ENCODE peak calls at places on chromosomes 2 and 18, in seven cellular contexts. W is stomach, O is endothelial cell of umbilical vein, B is GM23338, C is spleen, D is suprapubic skin, F is HL-60. R is an unnamed sample.
A peak's percentile ranks its signal among the peaks of the same experiment; 100 is the strongest.

GRCh38 chr2:86786001-86786536 is 4.6 kb downstream of the CD8A start:
- DNase-seq in W (no peak), O (no peak), B (no peak), C (no peak), D (no peak), F (no peak), R (no peak)

GRCh38 chr2:176285321-176285720 is 16.1 kb downstream of the MTX2 start:
- DNase-seq in W (no peak), O (no peak), B (no peak), C (no peak), D (no peak), F (no peak), R (no peak)

GRCh38 chr2:6937157-6937556 is 19.9 kb downstream of the RNF144A start:
- DNase-seq in W (no peak), O (no peak), B (no peak), C (no peak), D (peak; percentile 16), F (no peak), R (no peak)

GRCh38 chr2:199979841-199980628 is 24.7 kb downstream of the MAIP1 start:
- DNase-seq in W (peak; percentile 87), O (peak; percentile 91), B (peak; percentile 95), C (peak; percentile 92), D (peak; percentile 92), F (no peak), R (peak; percentile 65)

GRCh38 chr2:127448526-127448925 is 30.3 kb downstream of the PROC start:
- DNase-seq in W (no peak), O (no peak), B (no peak), C (no peak), D (no peak), F (no peak), R (no peak)

GRCh38 chr2:111157798-111158197 is 37.1 kb downstream of the BCL2L11 start:
- DNase-seq in W (no peak), O (no peak), B (no peak), C (no peak), D (no peak), F (no peak), R (no peak)

GRCh38 chr2:161139098-161139987 is 20.9 kb upstream of the TANK start:
- DNase-seq in W (no peak), O (peak; percentile 64), B (no peak), C (no peak), D (no peak), F (no peak), R (no peak)

GRCh38 chr2:10079931-10080535 is at the start of gene CYS1:
- DNase-seq in W (no peak), O (no peak), B (peak; percentile 69), C (no peak), D (no peak), F (no peak), R (no peak)

GRCh38 chr2:173075781-173076556 is at the start of gene MAP3K20:
- DNase-seq in W (peak; percentile 73), O (peak; percentile 70), B (peak; percentile 75), C (peak; percentile 94), D (peak; percentile 92), F (peak; percentile 48), R (peak; percentile 70)

GRCh38 chr2:33033524-33034150 is 86.9 kb downstream of the LTBP1 start:
- DNase-seq in W (no peak), O (peak; percentile 67), B (peak; percentile 32), C (no peak), D (no peak), F (no peak), R (no peak)

GRCh38 chr2:38284971-38285370 is 92.1 kb downstream of the ATL2 start:
- DNase-seq in W (no peak), O (no peak), B (no peak), C (no peak), D (no peak), F (no peak), R (no peak)

GRCh38 chr18:44564922-44565321 is 115.8 kb upstream of the SETBP1 start:
- DNase-seq in W (no peak), O (no peak), B (peak; percentile 24), C (no peak), D (no peak), F (no peak), R (no peak)

GRCh38 chr18:38933322-38933721 is 1367.7 kb upstream of the CELF4 start:
- DNase-seq in W (no peak), O (no peak), B (no peak), C (no peak), D (no peak), F (no peak), R (no peak)

DNA sequence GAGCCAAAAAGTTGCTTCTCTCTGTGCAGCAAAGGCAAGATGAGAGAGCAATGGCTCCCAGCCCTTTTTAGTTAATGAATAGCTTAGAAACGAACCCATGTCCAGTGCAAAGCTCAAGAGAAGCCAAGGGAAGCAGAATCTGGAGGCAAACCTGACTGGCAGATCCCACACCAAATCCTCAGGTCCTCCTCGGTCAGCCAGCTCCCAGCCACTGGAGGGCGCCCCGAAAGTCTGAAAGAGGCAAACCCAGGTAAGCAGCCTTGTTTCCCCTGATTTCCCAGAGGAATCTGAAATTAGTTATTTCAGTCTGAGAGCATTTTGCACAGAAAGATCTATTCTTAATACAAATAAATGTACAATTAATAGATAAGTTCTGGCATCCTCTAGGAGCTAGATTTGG is 71.3 kb upstream of the PID1 start:
- DNase-seq in W (peak; percentile 40), O (no peak), B (peak; percentile 86), C (no peak), D (no peak), F (no peak), R (no peak)
- TF ChIP-seq POLR2AphosphoS5 in W (no peak), O (no peak), B (no peak), C (no peak), D (no peak), F (no peak), R (no peak)

GRCh38 chr2:121519153-121519552 is 11.5 kb upstream of the RNU4ATAC start:
- DNase-seq in W (no peak), O (no peak), B (no peak), C (no peak), D (no peak), F (no peak), R (no peak)
- H3K27ac ChIP-seq in W (no peak overlapping the region), O (no peak overlapping the region), B (no peak overlapping the region), C (no peak overlapping the region), D (peak overlapping the region; percentile 59), F (no peak overlapping the region), R (no peak overlapping the region)

DNA sequence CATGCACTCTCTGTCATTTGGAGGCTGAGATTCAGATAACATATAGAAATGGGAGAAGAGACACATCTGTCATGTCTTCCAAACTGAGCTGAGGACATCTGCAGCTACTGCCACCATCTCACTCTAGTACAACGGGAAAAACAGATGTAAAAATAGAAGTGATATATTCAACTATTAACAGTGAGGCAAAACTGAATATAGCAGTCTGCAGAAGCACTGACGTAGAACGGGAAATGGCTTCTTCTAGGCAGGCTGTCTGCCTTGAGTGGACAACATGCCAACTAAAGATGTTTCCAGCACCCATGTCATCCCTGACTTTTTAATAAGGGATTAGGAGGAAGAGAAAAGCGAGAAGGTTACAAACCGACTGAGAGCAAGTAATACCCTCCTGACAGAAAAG is 51.6 kb downstream of the MRPL33 start:
- DNase-seq in W (no peak), O (no peak), B (no peak), C (no peak), D (no peak), F (no peak), R (no peak)
- TF ChIP-seq POLR2AphosphoS5 in W (no peak), O (no peak), B (no peak), C (no peak), D (no peak), F (no peak), R (no peak)

DNA sequence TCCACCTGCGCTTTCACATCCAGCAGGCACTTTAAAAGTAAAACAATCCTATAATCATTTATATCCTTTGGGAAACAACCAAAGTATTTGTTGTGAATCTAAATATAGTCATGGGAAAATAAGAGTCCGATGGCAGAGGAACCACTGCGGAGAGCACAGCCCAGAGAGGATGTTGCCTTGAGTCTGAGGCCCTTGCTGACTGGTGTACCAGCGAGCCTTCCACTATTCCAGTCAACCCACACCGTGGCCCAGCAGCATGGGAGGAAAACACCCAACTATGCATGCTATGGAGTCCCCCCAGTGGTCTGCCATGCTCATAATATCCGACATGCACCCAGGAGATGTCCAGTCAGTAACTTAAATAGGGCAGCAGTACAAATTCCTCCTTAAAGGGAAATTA is 21.6 kb downstream of the KANSL3 start:
- DNase-seq in W (no peak), O (no peak), B (no peak), C (no peak), D (no peak), F (no peak), R (no peak)
- H3K27ac ChIP-seq in W (no peak overlapping the region), O (peak overlapping the region; percentile 15), B (no peak overlapping the region), C (no peak overlapping the region), D (peak overlapping the region; percentile 49), F (no peak overlapping the region), R (no peak overlapping the region)

GRCh38 chr2:44245068-44245861 is 30.0 kb upstream of the SLC3A1 start:
- DNase-seq in W (no peak), O (no peak), B (peak; percentile 21), C (no peak), D (no peak), F (peak; percentile 29), R (no peak)
- TF ChIP-seq POLR2AphosphoS5 in W (peak; percentile 77), O (no peak), B (no peak), C (no peak), D (no peak), F (no peak), R (no peak)

GRCh38 chr2:69013837-69014796 is 1.1 kb downstream of the ANTXR1 start:
- DNase-seq in W (no peak), O (peak; percentile 27), B (peak; percentile 43), C (no peak), D (no peak), F (no peak), R (no peak)
- H3K27ac ChIP-seq in W (peak overlapping the region; percentile 27), O (no peak overlapping the region), B (peak overlapping the region; percentile 5), C (peak overlapping the region; percentile 4), D (peak overlapping the region; percentile 79), F (no peak overlapping the region), R (peak overlapping the region; percentile 92)

GRCh38 chr18:13138822-13139139 is 79.8 kb upstream of the LDLRAD4 start:
- DNase-seq in W (no peak), O (no peak), B (no peak), C (no peak), D (no peak), F (no peak), R (no peak)

GRCh38 chr18:13139885-13140450 is 78.6 kb upstream of the LDLRAD4 start:
- DNase-seq in W (no peak), O (no peak), B (no peak), C (no peak), D (no peak), F (no peak), R (no peak)

GRCh38 chr18:13136689-13137040 is 81.9 kb upstream of the LDLRAD4 start:
- DNase-seq in W (no peak), O (peak; percentile 13), B (peak; percentile 70), C (no peak), D (no peak), F (no peak), R (no peak)

GRCh38 chr18:13137041-13137938 is 81.3 kb upstream of the LDLRAD4 start:
- DNase-seq in W (peak; percentile 37), O (peak; percentile 22), B (peak; percentile 39), C (peak; percentile 91), D (no peak), F (peak; percentile 6), R (no peak)

GRCh38 chr18:13137939-13138821 is 80.4 kb upstream of the LDLRAD4 start:
- DNase-seq in W (peak; percentile 79), O (peak; percentile 44), B (peak; percentile 27), C (peak; percentile 87), D (no peak), F (peak; percentile 79), R (no peak)
- TF ChIP-seq POLR2AphosphoS5 in W (no peak), O (no peak), B (no peak), C (no peak), D (no peak), F (no peak), R (no peak)

GRCh38 chr2:142037744-142038143 is 93.1 kb downstream of the LRP1B start:
- DNase-seq in W (no peak), O (no peak), B (peak; percentile 35), C (no peak), D (no peak), F (no peak), R (no peak)
- H3K27ac ChIP-seq in W (no peak overlapping the region), O (no peak overlapping the region), B (peak overlapping the region; percentile 35), C (no peak overlapping the region), D (no peak overlapping the region), F (no peak overlapping the region), R (no peak overlapping the region)

R was measured in breast epithelium.